ENCODE peak calls at places on chromosomes 5 and 9, in six cellular contexts. N, U, H, G, F and O are unnamed samples. For H3K27me3, the result is how much of the 10 kb centered on the place peaks cover.

GRCh38 chr5:80043187-80043586 is 8.0 kb downstream of the THBS4 start:
- DNase-seq in N (no peak), U (no peak), H (no peak), G (no peak), F (no peak), O (no peak)

GRCh38 chr5:95281211-95281610 is 3.7 kb downstream of the MCTP1 start:
- DNase-seq in N (no peak), U (no peak), H (peak), G (peak), F (peak), O (no peak)

GRCh38 chr9:127061411-127061810 is 61.0 kb downstream of the ANGPTL2 start:
- DNase-seq in N (no peak), U (no peak), H (no peak), G (no peak), F (no peak), O (no peak)

GRCh38 chr5:171776747-171777419 is 8.7 kb upstream of the SMIM23 start:
- DNase-seq in N (no peak), U (no peak), H (no peak), G (peak), F (peak), O (no peak)

GRCh38 chr5:169876376-169876775 is 103.9 kb downstream of the INSYN2B start:
- DNase-seq in N (no peak), U (no peak), H (peak), G (peak), F (peak), O (no peak)

GRCh38 chr9:132882616-132883015 is 3.9 kb downstream of the SPACA9 start:
- DNase-seq in N (no peak), U (no peak), H (no peak), G (no peak), F (no peak), O (no peak)

GRCh38 chr9:26292943-26293342 is 599.7 kb downstream of the CAAP1 start:
- DNase-seq in N (no peak), U (no peak), H (no peak), G (peak), F (peak), O (peak)

GRCh38 chr5:62144395-62145022 is 161.5 kb upstream of the KIF2A start:
- DNase-seq in N (no peak), U (no peak), H (peak), G (peak), F (no peak), O (peak)

GRCh38 chr5:4042311-4042710 is 446.7 kb downstream of the IRX1 start:
- DNase-seq in N (peak), U (no peak), H (no peak), G (no peak), F (no peak), O (no peak)

GRCh38 chr9:131862261-131862660 is 122.4 kb upstream of the RAPGEF1 start:
- DNase-seq in N (no peak), U (no peak), H (no peak), G (no peak), F (no peak), O (no peak)

GRCh38 chr5:95808686-95809413 is 13.7 kb downstream of the GLRX start:
- DNase-seq in N (peak), U (peak), H (no peak), G (peak), F (peak), O (peak)

GRCh38 chr9:104485014-104485413 is 19.0 kb upstream of the OR13F1 start:
- DNase-seq in N (no peak), U (no peak), H (no peak), G (no peak), F (no peak), O (no peak)

GRCh38 chr5:59042683-59043082 is 459.8 kb downstream of the RAB3C start:
- DNase-seq in N (no peak), U (peak), H (no peak), G (peak), F (no peak), O (peak)

GRCh38 chr9:109244179-109245132 is 76.4 kb downstream of the EPB41L4B start:
- DNase-seq in N (peak), U (peak), H (peak), G (peak), F (peak), O (peak)

GRCh38 chr9:110996436-110997224 is 41.6 kb downstream of the LPAR1 start:
- DNase-seq in N (peak), U (peak), H (no peak), G (peak), F (peak), O (peak)

GRCh38 chr5:74179183-74179582 is 461.3 kb downstream of the ENC1 start:
- DNase-seq in N (peak), U (no peak), H (peak), G (peak), F (peak), O (peak)

GRCh38 chr5:39100851-39101396 is 26.7 kb upstream of the RICTOR start:
- DNase-seq in N (no peak), U (no peak), H (peak), G (peak), F (peak), O (peak)

GRCh38 chr9:116320180-116320799 is 166.7 kb downstream of the PAPPA start:
- DNase-seq in N (no peak), U (no peak), H (no peak), G (no peak), F (no peak), O (no peak)
- H3K27me3 ChIP-seq in N (under half), U (under half), H (under half), G (under half), F (under half), O (under half)

DNA sequence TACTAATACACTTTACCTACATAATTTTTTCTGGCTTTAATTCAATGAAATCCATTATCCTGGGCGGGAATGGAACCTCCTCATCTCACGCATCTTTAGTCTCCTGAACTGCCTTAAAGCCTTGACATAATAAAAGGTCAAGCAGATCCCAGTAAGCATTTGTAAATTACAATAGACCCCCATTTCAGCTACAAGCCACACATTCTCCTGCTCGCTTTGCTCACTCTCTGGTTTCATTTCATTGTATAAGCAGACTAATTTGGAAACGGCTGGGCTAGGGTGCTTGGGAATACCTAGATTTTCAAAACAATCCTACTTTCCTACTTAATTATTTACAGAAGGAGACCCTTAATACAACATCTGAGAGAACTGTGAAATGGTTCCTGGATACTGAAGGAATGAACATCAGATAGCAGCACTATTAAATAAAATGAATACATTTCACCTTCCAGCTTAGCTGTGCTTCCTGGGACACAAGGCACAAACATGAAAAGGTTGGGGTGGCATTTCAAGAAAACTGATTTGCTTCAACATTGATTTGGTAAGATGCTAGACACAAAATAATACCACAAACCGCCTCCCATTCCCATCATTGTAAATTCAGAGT is 1.5 kb downstream of the JAKMIP2 start:
- DNase-seq in N (no peak), U (no peak), H (no peak), G (no peak), F (no peak), O (no peak)
- H3K4me3 ChIP-seq in N (no peak), U (no peak), H (no peak), G (no peak), F (no peak), O (no peak)

GRCh38 chr9:113934826-113935676 is 58.9 kb downstream of the ZNF618 start:
- DNase-seq in N (no peak), U (no peak), H (no peak), G (no peak), F (no peak), O (no peak)
- H3K27me3 ChIP-seq in N (under half), U (under half), H (under half), G (under half), F (under half), O (under half)

GRCh38 chr5:72555871-72556270 is 48.7 kb upstream of the ZNF366 start:
- DNase-seq in N (no peak), U (no peak), H (no peak), G (peak), F (no peak), O (no peak)

GRCh38 chr5:72556351-72557146 is 49.3 kb upstream of the ZNF366 start:
- DNase-seq in N (peak), U (peak), H (peak), G (peak), F (peak), O (peak)

GRCh38 chr5:72558383-72558782 is 51.2 kb upstream of the ZNF366 start:
- DNase-seq in N (no peak), U (no peak), H (no peak), G (no peak), F (no peak), O (no peak)

GRCh38 chr5:72557576-72558336 is 50.5 kb upstream of the ZNF366 start:
- DNase-seq in N (peak), U (no peak), H (no peak), G (no peak), F (no peak), O (no peak)

GRCh38 chr5:72557147-72557501 is 49.9 kb upstream of the ZNF366 start:
- DNase-seq in N (no peak), U (no peak), H (no peak), G (no peak), F (no peak), O (no peak)
- H3K4me3 ChIP-seq in N (no peak), U (peak), H (peak), G (peak), F (no peak), O (no peak)

GRCh38 chr5:7789567-7789966 is 61.4 kb downstream of the CFAP90 start:
- DNase-seq in N (no peak), U (no peak), H (no peak), G (no peak), F (no peak), O (no peak)

GRCh38 chr5:7795311-7795710 is 55.6 kb downstream of the CFAP90 start:
- DNase-seq in N (no peak), U (no peak), H (no peak), G (no peak), F (no peak), O (no peak)

GRCh38 chr5:7793861-7794260 is 57.1 kb downstream of the CFAP90 start:
- DNase-seq in N (no peak), U (no peak), H (no peak), G (no peak), F (no peak), O (no peak)

GRCh38 chr5:7794823-7795222 is 56.1 kb downstream of the CFAP90 start:
- DNase-seq in N (no peak), U (no peak), H (no peak), G (no peak), F (no peak), O (no peak)

DNA sequence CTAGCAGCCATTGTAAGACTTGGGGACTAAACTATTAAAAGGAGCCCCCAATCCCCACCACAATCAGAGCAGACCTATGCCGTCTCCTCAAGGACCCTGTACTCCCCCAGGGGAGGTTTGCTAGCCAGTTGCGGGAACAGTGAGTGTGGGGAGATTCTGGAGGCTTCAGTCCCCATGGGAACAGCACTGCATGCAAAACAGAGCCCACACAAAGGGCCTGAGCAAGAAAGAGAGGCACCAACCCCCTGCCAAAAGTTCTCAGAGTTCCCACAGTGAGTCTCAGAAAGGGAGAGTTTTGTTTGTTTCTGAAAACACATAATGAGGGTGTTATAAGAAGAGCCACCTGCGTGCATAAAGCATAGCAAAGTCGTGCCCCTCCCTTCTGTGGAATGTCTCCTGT is 56.6 kb downstream of the CFAP90 start:
- DNase-seq in N (no peak), U (no peak), H (no peak), G (no peak), F (no peak), O (no peak)
- H3K27me3 ChIP-seq in N (under half), U (under half), H (under half), G (under half), F (under half), O (under half)

GRCh38 chr9:89493181-89493580 is 4.7 kb downstream of the SEMA4D start:
- DNase-seq in N (no peak), U (no peak), H (no peak), G (no peak), F (no peak), O (no peak)

GRCh38 chr9:89493671-89494070 is 4.2 kb downstream of the SEMA4D start:
- DNase-seq in N (no peak), U (no peak), H (no peak), G (no peak), F (no peak), O (no peak)

GRCh38 chr9:89491688-89492087 is 6.2 kb downstream of the SEMA4D start:
- DNase-seq in N (no peak), U (no peak), H (no peak), G (no peak), F (no peak), O (no peak)

GRCh38 chr9:89494199-89494598 is 3.7 kb downstream of the SEMA4D start:
- DNase-seq in N (no peak), U (no peak), H (no peak), G (no peak), F (no peak), O (no peak)

DNA sequence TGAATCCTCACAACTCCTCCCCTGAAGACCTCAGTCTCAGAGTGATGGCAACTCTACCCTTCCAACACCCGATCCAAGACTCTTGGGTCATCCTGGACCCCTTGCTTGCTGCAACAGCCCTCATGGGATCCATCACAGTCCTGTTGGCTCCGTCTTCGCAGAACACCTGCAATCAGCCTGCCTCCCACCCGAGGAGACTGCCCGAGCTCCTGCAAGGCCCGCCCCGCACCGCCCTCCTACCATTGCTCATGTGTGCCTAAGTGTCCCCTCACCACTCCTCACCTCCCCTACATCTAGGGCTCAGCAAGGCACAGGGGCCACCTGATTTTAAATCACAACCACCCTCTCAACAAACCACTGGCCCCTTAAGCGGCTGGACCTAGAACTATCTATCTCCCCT is 5.3 kb downstream of the SEMA4D start:
- DNase-seq in N (no peak), U (no peak), H (no peak), G (no peak), F (no peak), O (no peak)
- H3K4me3 ChIP-seq in N (no peak), U (no peak), H (no peak), G (no peak), F (no peak), O (no peak)

GRCh38 chr5:176726746-176727527 is 79.7 kb downstream of the TSPAN17 start:
- DNase-seq in N (no peak), U (no peak), H (no peak), G (no peak), F (no peak), O (no peak)
- H3K27me3 ChIP-seq in N (under half), U (under half), H (under half), G (under half), F (half or more), O (under half)

DNA sequence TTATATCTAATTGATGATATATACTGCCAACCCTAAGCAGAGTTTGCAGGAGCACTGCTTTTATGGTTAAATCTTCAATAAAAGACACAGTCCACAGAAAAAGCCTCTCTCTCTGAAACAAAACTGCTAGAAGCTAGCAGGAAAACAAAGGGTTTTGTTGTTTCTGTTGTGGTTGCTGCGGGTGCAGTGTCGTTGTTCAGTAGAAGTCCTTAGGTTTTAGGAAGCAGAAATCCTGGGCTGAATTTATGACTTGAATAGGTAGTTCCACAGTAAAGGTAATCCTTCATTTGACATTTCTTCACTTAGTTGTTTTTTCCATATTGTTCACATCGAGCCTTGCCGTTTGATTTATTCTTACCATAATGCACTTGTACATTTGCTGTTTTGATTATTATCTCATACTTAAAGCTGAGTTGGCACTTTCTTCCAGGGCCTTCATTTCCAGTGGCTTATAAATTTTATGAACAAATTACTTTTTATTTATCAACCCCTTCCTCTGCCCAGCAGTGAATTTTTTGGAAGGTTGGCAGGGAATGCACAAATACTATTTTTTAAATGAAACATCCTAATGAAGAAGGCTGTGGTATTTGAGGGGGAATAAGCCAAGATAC is 209.6 kb upstream of the SLC30A5 start:
- DNase-seq in N (no peak), U (no peak), H (no peak), G (no peak), F (no peak), O (no peak)
- H3K4me3 ChIP-seq in N (no peak), U (no peak), H (no peak), G (no peak), F (no peak), O (no peak)

GRCh38 chr5:88690619-88691560 is 192.1 kb downstream of the MEF2C start:
- DNase-seq in N (peak), U (no peak), H (peak), G (peak), F (peak), O (peak)
- H3K27me3 ChIP-seq in N (half or more), U (half or more), H (half or more), G (half or more), F (half or more), O (under half)

GRCh38 chr5:644509-644908 is 32.4 kb downstream of the CEP72 start:
- DNase-seq in N (no peak), U (no peak), H (no peak), G (no peak), F (no peak), O (no peak)
- H3K4me3 ChIP-seq in N (no peak), U (no peak), H (no peak), G (no peak), F (no peak), O (no peak)